ENCODE peak calls at places on chromosomes 3 and 15, in six cellular contexts. Q is fibroblast of lung, A is astrocyte, H is GM23248, D is HCT116, B is mesendoderm. P is an unnamed sample.

GRCh38 chr3:14691239-14691638 is 16.3 kb downstream of the C3orf20 start:
- DNase-seq in A (no peak), H (no peak), B (no peak), Q (no peak), D (no peak), P (no peak)

GRCh38 chr3:46559030-46559704 is 6.9 kb downstream of the LRRC2 start:
- DNase-seq in H (no peak), A (no peak), Q (no peak), D (no peak), B (no peak), P (no peak)

GRCh38 chr3:32403663-32404062 is 12.0 kb downstream of the CMTM7 start:
- DNase-seq in D (no peak), B (no peak), H (no peak), A (no peak), Q (no peak), P (no peak)

GRCh38 chr3:159102001-159102400 is 300.1 kb downstream of the MFSD1 start:
- DNase-seq in H (no peak), Q (no peak), A (no peak), B (no peak), D (no peak), P (no peak)

GRCh38 chr3:184337315-184337714 is at the start of gene FAM131A:
- DNase-seq in D (no peak), B (no peak), Q (peak; percentile 43), H (peak; percentile 58), A (no peak), P (no peak)

GRCh38 chr15:41653760-41654159 is 6.4 kb upstream of the MGA start:
- DNase-seq in B (no peak), Q (no peak), A (no peak), D (no peak), H (no peak), P (no peak)

GRCh38 chr3:147735662-147736061 is 326.5 kb downstream of the ZIC1 start:
- DNase-seq in A (peak; percentile 25), H (no peak), B (no peak), Q (no peak), D (no peak), P (no peak)

GRCh38 chr3:195148553-195148952 is 122.4 kb downstream of the XXYLT1 start:
- DNase-seq in B (no peak), A (no peak), Q (peak; percentile 26), D (no peak), H (peak; percentile 43), P (no peak)

GRCh38 chr3:22908974-22909507 is 294.1 kb upstream of the UBE2E2 start:
- DNase-seq in Q (no peak), D (no peak), A (no peak), B (peak; percentile 24), H (no peak), P (no peak)

GRCh38 chr15:74343797-74344127 is 23.7 kb downstream of the CYP11A1 start:
- DNase-seq in A (no peak), B (no peak), D (no peak), Q (no peak), H (no peak), P (no peak)

GRCh38 chr15:74208496-74208895 is 5.9 kb upstream of the STRA6 start:
- DNase-seq in A (no peak), Q (no peak), H (no peak), D (no peak), B (peak; percentile 55), P (no peak)

GRCh38 chr3:101646726-101647125 is 30.2 kb downstream of the ZBTB11 start:
- DNase-seq in Q (peak; percentile 22), A (peak; percentile 2), B (no peak), D (no peak), H (peak; percentile 38), P (no peak)

GRCh38 chr3:106830334-106830733 is 546.9 kb upstream of the CCDC54 start:
- DNase-seq in D (no peak), A (no peak), H (no peak), Q (no peak), B (peak; percentile 61), P (no peak)

GRCh38 chr3:110625126-110625798 is 446.4 kb upstream of the NECTIN3 start:
- DNase-seq in B (peak; percentile 89), A (no peak), Q (no peak), D (no peak), H (no peak), P (no peak)

GRCh38 chr3:50503504-50503903 is at the start of gene CACNA2D2:
- DNase-seq in H (peak; percentile 38), B (peak; percentile 73), D (peak; percentile 15), A (no peak), Q (no peak), P (no peak)

DNA sequence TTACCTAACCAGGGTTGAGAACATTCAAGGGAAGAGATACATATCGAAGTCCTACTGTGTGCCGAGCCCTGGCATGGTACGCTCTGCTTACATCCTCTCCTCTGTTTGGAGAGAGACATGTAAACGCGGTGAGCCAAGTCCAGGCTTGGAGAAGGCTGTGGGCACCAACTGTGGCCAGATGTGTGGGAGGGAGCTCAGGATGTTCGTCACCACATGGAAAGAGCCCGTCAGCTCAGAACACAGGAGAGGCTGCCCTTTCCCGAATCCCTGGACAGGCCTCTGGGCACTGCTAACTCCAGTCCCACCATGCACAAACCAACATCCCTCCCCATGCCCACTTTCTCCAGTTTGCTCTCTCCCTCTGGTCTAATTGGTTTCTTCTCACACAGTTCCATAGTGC is 43.0 kb downstream of the MESD start:
- DNase-seq in D (no peak), B (no peak), A (no peak), H (peak; percentile 66), Q (no peak), P (no peak)
- H3K36me3 ChIP-seq in D (peaks cover 7% of the 10 kb centered on the region), B (peaks cover 2% of the 10 kb centered on the region), A (peaks cover 10% of the 10 kb centered on the region), H (peaks cover 74% of the 10 kb centered on the region), Q (peaks cover 42% of the 10 kb centered on the region), P (no peaks in the 10 kb centered on the region)

DNA sequence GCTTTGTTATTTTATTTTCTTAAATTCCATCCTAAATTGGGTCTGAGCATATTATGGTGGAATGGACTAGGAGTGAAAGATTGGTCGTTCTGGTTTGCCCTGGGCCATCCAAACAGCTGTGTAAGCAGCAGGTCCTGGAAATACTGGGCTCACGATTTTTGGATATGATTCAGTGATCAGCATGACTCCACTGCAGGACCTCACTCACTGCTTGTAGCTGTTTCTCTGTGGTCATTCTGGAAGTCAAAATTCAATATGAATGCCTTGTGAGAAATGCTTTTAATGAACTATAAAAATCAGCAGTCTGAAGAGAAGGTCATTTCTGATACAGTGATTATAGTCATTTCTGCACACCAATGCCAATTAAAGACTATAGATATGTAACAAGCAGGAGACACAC is 185.0 kb downstream of the RBMS3 start:
- DNase-seq in Q (peak; percentile 40), B (no peak), A (peak; percentile 70), D (no peak), H (peak; percentile 74), P (no peak)
- H3K9ac ChIP-seq in Q (no peak overlapping the region), B (no peak overlapping the region), A (no peak overlapping the region), D (no peak overlapping the region), H (no peak overlapping the region), P (no peak overlapping the region)

GRCh38 chr3:37326144-37326543 is 151.8 kb upstream of the LRRFIP2 start:
- DNase-seq in H (no peak), D (no peak), B (no peak), A (no peak), Q (no peak), P (no peak)

GRCh38 chr3:37324752-37325407 is 150.5 kb upstream of the LRRFIP2 start:
- DNase-seq in B (no peak), D (no peak), Q (peak; percentile 36), H (peak; percentile 55), A (peak; percentile 81), P (no peak)

GRCh38 chr3:37329465-37329864 is 155.1 kb upstream of the LRRFIP2 start:
- DNase-seq in D (no peak), B (no peak), Q (no peak), H (no peak), A (no peak), P (no peak)

DNA sequence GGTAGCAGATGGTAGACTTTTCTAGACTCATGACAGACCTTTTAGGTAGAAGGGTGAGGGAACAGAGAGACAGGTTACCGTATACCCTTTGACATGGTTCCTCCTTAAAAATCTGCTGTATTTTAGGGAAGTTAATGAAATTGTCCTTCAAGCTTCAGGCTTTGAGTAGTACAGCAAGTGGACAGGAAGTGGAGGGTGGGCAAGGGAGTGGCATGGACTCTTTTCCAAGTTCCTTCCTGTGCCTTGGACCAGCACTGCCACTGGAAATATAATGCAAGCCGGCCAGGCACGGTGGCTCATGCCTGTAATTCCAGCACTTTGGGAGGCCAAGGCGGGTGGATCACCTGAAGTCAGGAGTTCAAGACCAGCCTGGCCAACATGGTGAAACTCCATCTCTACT is 156.1 kb upstream of the LRRFIP2 start:
- DNase-seq in H (no peak), Q (no peak), A (no peak), B (no peak), D (no peak), P (no peak)
- H3K36me3 ChIP-seq in H (peaks cover 51% of the 10 kb centered on the region), Q (peaks cover 6% of the 10 kb centered on the region), A (peaks cover 48% of the 10 kb centered on the region), B (no peaks in the 10 kb centered on the region), D (peaks cover 10% of the 10 kb centered on the region), P (peaks cover 2% of the 10 kb centered on the region)

GRCh38 chr3:187748050-187748481 is 2.8 kb upstream of the BCL6 start:
- DNase-seq in B (peak; percentile 96), Q (peak; percentile 84), H (peak; percentile 81), A (peak; percentile 40), D (peak; percentile 78), P (no peak)
- H3K9ac ChIP-seq in B (no peak overlapping the region), Q (no peak overlapping the region), H (peak overlapping the region; percentile 94), A (no peak overlapping the region), D (no peak overlapping the region), P (peak overlapping the region; percentile 77)

DNA sequence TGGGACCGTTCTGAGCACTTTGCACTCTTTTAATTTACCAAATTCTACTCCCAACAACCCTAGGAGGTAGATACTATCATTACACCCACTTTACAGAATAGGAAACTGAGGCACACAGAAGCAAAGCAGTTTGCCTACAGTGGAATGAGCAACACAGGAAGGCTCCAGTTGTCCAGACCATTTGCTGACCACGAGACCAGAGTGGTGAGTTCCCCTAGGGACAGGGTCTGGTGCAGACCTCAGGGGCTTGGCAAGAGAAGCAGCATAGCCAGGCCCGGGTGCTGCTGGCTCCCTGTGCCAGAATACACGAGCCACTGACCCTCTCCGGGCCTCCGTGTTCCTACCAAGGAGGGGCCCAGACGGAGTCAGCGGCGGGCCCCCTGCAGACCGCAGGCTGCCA is 26.5 kb downstream of the PLXND1 start:
- DNase-seq in B (no peak), Q (no peak), H (no peak), A (no peak), D (no peak), P (no peak)
- H3K36me3 ChIP-seq in B (peaks cover 6% of the 10 kb centered on the region), Q (peaks cover 30% of the 10 kb centered on the region), H (no peaks in the 10 kb centered on the region), A (no peaks in the 10 kb centered on the region), D (no peaks in the 10 kb centered on the region), P (peaks cover 18% of the 10 kb centered on the region)

GRCh38 chr3:42070089-42070885 is 20.9 kb upstream of the TRAK1 start:
- DNase-seq in B (no peak), A (no peak), D (no peak), H (peak; percentile 36), Q (no peak), P (no peak)

GRCh38 chr3:42072930-42073329 is 18.2 kb upstream of the TRAK1 start:
- DNase-seq in H (no peak), A (no peak), Q (no peak), D (no peak), B (no peak), P (no peak)

GRCh38 chr3:42071720-42072582 is 19.2 kb upstream of the TRAK1 start:
- DNase-seq in B (peak; percentile 92), D (no peak), Q (peak; percentile 68), H (peak; percentile 80), A (peak; percentile 73), P (no peak)

GRCh38 chr3:42068303-42069088 is 22.7 kb upstream of the TRAK1 start:
- DNase-seq in D (no peak), H (peak; percentile 48), B (no peak), A (no peak), Q (no peak), P (no peak)

GRCh38 chr3:42072583-42072924 is 18.6 kb upstream of the TRAK1 start:
- DNase-seq in D (no peak), B (no peak), Q (no peak), A (no peak), H (no peak), P (no peak)
- H3K9ac ChIP-seq in D (no peak overlapping the region), B (no peak overlapping the region), Q (no peak overlapping the region), A (peak overlapping the region; percentile 56), H (peak overlapping the region; percentile 73), P (peak overlapping the region; percentile 37)